ENCODE peak calls at places on chromosomes 6 and 20, in eight cellular contexts. One of them, this sample, is unnamed.

GRCh38 chr6:35365599-35366596 is 23.5 kb downstream of the PPARD start:
- DNase-seq in MCF 10A: peak
- DNase-seq in nephron progenitor cell: no peak
- DNase-seq in stomach: no peak
- DNase-seq in T-helper 17 cell: no peak
- DNase-seq in activated gamma-delta T cell treated with Interleukin-2 at 50 U/mL for 16 hours: no peak
- DNase-seq in GF-D8: no peak
- DNase-seq in GM12865: no peak
- DNase-seq in this sample: no peak

GRCh38 chr6:61711849-61712248 is 574.2 kb downstream of the KHDRBS2 start:
- DNase-seq in MCF 10A: peak
- DNase-seq in GF-D8: no peak
- DNase-seq in activated gamma-delta T cell treated with Interleukin-2 at 50 U/mL for 16 hours: no peak
- DNase-seq in GM12865: no peak
- DNase-seq in stomach: no peak
- DNase-seq in nephron progenitor cell: peak
- DNase-seq in T-helper 17 cell: no peak
- DNase-seq in this sample: no peak

GRCh38 chr20:8932192-8933150 is 136.4 kb upstream of the PLCB4 start:
- DNase-seq in MCF 10A: no peak
- DNase-seq in activated gamma-delta T cell treated with Interleukin-2 at 50 U/mL for 16 hours: no peak
- DNase-seq in GF-D8: no peak
- DNase-seq in T-helper 17 cell: no peak
- DNase-seq in stomach: no peak
- DNase-seq in nephron progenitor cell: no peak
- DNase-seq in GM12865: no peak
- DNase-seq in this sample: no peak

GRCh38 chr6:118509009-118509617 is 39.0 kb upstream of the PLN start:
- DNase-seq in stomach: no peak
- DNase-seq in GF-D8: no peak
- DNase-seq in nephron progenitor cell: no peak
- DNase-seq in T-helper 17 cell: no peak
- DNase-seq in MCF 10A: peak
- DNase-seq in activated gamma-delta T cell treated with Interleukin-2 at 50 U/mL for 16 hours: no peak
- DNase-seq in GM12865: peak
- DNase-seq in this sample: peak

GRCh38 chr20:32563311-32564272 is 21.5 kb downstream of the NOL4L start:
- DNase-seq in T-helper 17 cell: no peak
- DNase-seq in stomach: no peak
- DNase-seq in GM12865: no peak
- DNase-seq in MCF 10A: no peak
- DNase-seq in activated gamma-delta T cell treated with Interleukin-2 at 50 U/mL for 16 hours: no peak
- DNase-seq in GF-D8: no peak
- DNase-seq in nephron progenitor cell: no peak
- DNase-seq in this sample: no peak

GRCh38 chr20:40339661-40340449 is 349.2 kb downstream of the MAFB start:
- DNase-seq in nephron progenitor cell: no peak
- DNase-seq in T-helper 17 cell: no peak
- DNase-seq in stomach: no peak
- DNase-seq in activated gamma-delta T cell treated with Interleukin-2 at 50 U/mL for 16 hours: no peak
- DNase-seq in GF-D8: peak
- DNase-seq in GM12865: no peak
- DNase-seq in MCF 10A: no peak
- DNase-seq in this sample: no peak

GRCh38 chr20:39112196-39112743 is 150.1 kb downstream of the DHX35 start:
- DNase-seq in T-helper 17 cell: no peak
- DNase-seq in stomach: peak
- DNase-seq in GM12865: peak
- DNase-seq in activated gamma-delta T cell treated with Interleukin-2 at 50 U/mL for 16 hours: no peak
- DNase-seq in MCF 10A: peak
- DNase-seq in GF-D8: no peak
- DNase-seq in nephron progenitor cell: peak
- DNase-seq in this sample: no peak

GRCh38 chr20:64114356-64114971 is 7.1 kb upstream of the NPBWR2 start:
- DNase-seq in T-helper 17 cell: no peak
- DNase-seq in stomach: peak
- DNase-seq in MCF 10A: no peak
- DNase-seq in activated gamma-delta T cell treated with Interleukin-2 at 50 U/mL for 16 hours: no peak
- DNase-seq in GM12865: no peak
- DNase-seq in nephron progenitor cell: no peak
- DNase-seq in GF-D8: no peak
- DNase-seq in this sample: no peak

GRCh38 chr6:19669206-19669605 is 168.0 kb upstream of the ID4 start:
- DNase-seq in nephron progenitor cell: no peak
- DNase-seq in GF-D8: no peak
- DNase-seq in stomach: no peak
- DNase-seq in activated gamma-delta T cell treated with Interleukin-2 at 50 U/mL for 16 hours: no peak
- DNase-seq in T-helper 17 cell: no peak
- DNase-seq in MCF 10A: peak
- DNase-seq in GM12865: no peak
- DNase-seq in this sample: no peak

GRCh38 chr6:26520088-26520839 is 17.9 kb upstream of the HMGN4 start:
- DNase-seq in stomach: no peak
- DNase-seq in activated gamma-delta T cell treated with Interleukin-2 at 50 U/mL for 16 hours: no peak
- DNase-seq in GF-D8: peak
- DNase-seq in MCF 10A: no peak
- DNase-seq in nephron progenitor cell: peak
- DNase-seq in GM12865: no peak
- DNase-seq in T-helper 17 cell: no peak
- DNase-seq in this sample: no peak

GRCh38 chr6:3045369-3045768 is 22.9 kb upstream of the RIPK1 start:
- DNase-seq in stomach: no peak
- DNase-seq in GF-D8: no peak
- DNase-seq in MCF 10A: no peak
- DNase-seq in T-helper 17 cell: no peak
- DNase-seq in GM12865: no peak
- DNase-seq in nephron progenitor cell: no peak
- DNase-seq in activated gamma-delta T cell treated with Interleukin-2 at 50 U/mL for 16 hours: no peak
- DNase-seq in this sample: no peak

GRCh38 chr6:145587342-145587741 is 148.0 kb downstream of the EPM2A start:
- DNase-seq in MCF 10A: no peak
- DNase-seq in T-helper 17 cell: no peak
- DNase-seq in stomach: no peak
- DNase-seq in nephron progenitor cell: no peak
- DNase-seq in GM12865: no peak
- DNase-seq in GF-D8: no peak
- DNase-seq in activated gamma-delta T cell treated with Interleukin-2 at 50 U/mL for 16 hours: no peak
- DNase-seq in this sample: no peak

GRCh38 chr6:4961322-4962168 is 42.3 kb downstream of the RPP40 start:
- DNase-seq in nephron progenitor cell: no peak
- DNase-seq in stomach: no peak
- DNase-seq in activated gamma-delta T cell treated with Interleukin-2 at 50 U/mL for 16 hours: no peak
- DNase-seq in GF-D8: no peak
- DNase-seq in GM12865: no peak
- DNase-seq in MCF 10A: no peak
- DNase-seq in T-helper 17 cell: no peak
- DNase-seq in this sample: no peak

GRCh38 chr6:45584127-45584526 is 206.4 kb upstream of the SUPT3H start:
- DNase-seq in GF-D8: no peak
- DNase-seq in activated gamma-delta T cell treated with Interleukin-2 at 50 U/mL for 16 hours: no peak
- DNase-seq in GM12865: no peak
- DNase-seq in MCF 10A: no peak
- DNase-seq in T-helper 17 cell: no peak
- DNase-seq in nephron progenitor cell: no peak
- DNase-seq in stomach: no peak
- DNase-seq in this sample: no peak

GRCh38 chr6:36075656-36076055 is 48.0 kb downstream of the MAPK14 start:
- DNase-seq in activated gamma-delta T cell treated with Interleukin-2 at 50 U/mL for 16 hours: no peak
- DNase-seq in nephron progenitor cell: no peak
- DNase-seq in GF-D8: no peak
- DNase-seq in T-helper 17 cell: no peak
- DNase-seq in MCF 10A: peak
- DNase-seq in stomach: no peak
- DNase-seq in GM12865: peak
- DNase-seq in this sample: no peak

GRCh38 chr6:35096129-35096852 is 44.8 kb downstream of the TCP11 start:
- DNase-seq in MCF 10A: peak
- DNase-seq in T-helper 17 cell: no peak
- DNase-seq in stomach: no peak
- DNase-seq in nephron progenitor cell: no peak
- DNase-seq in GF-D8: no peak
- DNase-seq in GM12865: no peak
- DNase-seq in activated gamma-delta T cell treated with Interleukin-2 at 50 U/mL for 16 hours: no peak
- DNase-seq in this sample: peak

GRCh38 chr20:37517371-37517748 is 3.7 kb upstream of the NNAT start:
- DNase-seq in stomach: no peak
- DNase-seq in T-helper 17 cell: no peak
- DNase-seq in MCF 10A: no peak
- DNase-seq in activated gamma-delta T cell treated with Interleukin-2 at 50 U/mL for 16 hours: no peak
- DNase-seq in GF-D8: no peak
- DNase-seq in nephron progenitor cell: no peak
- DNase-seq in GM12865: no peak
- DNase-seq in this sample: no peak